ENCODE peak calls at places on chromosomes 3 and 15, in seven cellular contexts. One of them, this sample, is unnamed.

GRCh38 chr3:30934208-30934550 is 39.7 kb upstream of the GADL1 start:
- DNase-seq in uterus: no peak
- DNase-seq in A549: peak
- DNase-seq in H54: no peak
- DNase-seq in transverse colon: no peak
- DNase-seq in IMR-90: peak
- DNase-seq in testis: peak
- DNase-seq in this sample: no peak

GRCh38 chr15:59594493-59594942 is 17.1 kb upstream of the GCNT3 start:
- DNase-seq in uterus: no peak
- DNase-seq in A549: peak
- DNase-seq in H54: peak
- DNase-seq in transverse colon: peak
- DNase-seq in IMR-90: peak
- DNase-seq in testis: peak
- DNase-seq in this sample: no peak

GRCh38 chr3:29331035-29331434 is 50.2 kb downstream of the RBMS3 start:
- DNase-seq in uterus: no peak
- DNase-seq in A549: no peak
- DNase-seq in H54: no peak
- DNase-seq in transverse colon: no peak
- DNase-seq in IMR-90: no peak
- DNase-seq in testis: no peak
- DNase-seq in this sample: no peak

GRCh38 chr15:47431501-47431900 is 285.8 kb upstream of the SEMA6D start:
- DNase-seq in uterus: no peak
- DNase-seq in A549: no peak
- DNase-seq in H54: no peak
- DNase-seq in transverse colon: no peak
- DNase-seq in IMR-90: peak
- DNase-seq in testis: no peak
- DNase-seq in this sample: no peak

GRCh38 chr3:58429657-58430056 is 4.0 kb downstream of the PDHB start:
- DNase-seq in uterus: no peak
- DNase-seq in A549: no peak
- DNase-seq in H54: no peak
- DNase-seq in transverse colon: no peak
- DNase-seq in IMR-90: peak
- DNase-seq in testis: no peak
- DNase-seq in this sample: no peak

GRCh38 chr15:70892002-70892911 is at the start of the genes LRRC49 and THAP10:
- DNase-seq in uterus: peak
- DNase-seq in A549: peak
- DNase-seq in H54: peak
- DNase-seq in transverse colon: peak
- DNase-seq in IMR-90: peak
- DNase-seq in testis: peak
- DNase-seq in this sample: peak

GRCh38 chr15:44596511-44597010 is 59.6 kb downstream of the EIF3J start:
- DNase-seq in uterus: no peak
- DNase-seq in A549: no peak
- DNase-seq in H54: no peak
- DNase-seq in transverse colon: no peak
- DNase-seq in IMR-90: no peak
- DNase-seq in testis: no peak
- DNase-seq in this sample: no peak

GRCh38 chr15:101664303-101664913 is 12.2 kb upstream of the TM2D3 start:
- DNase-seq in uterus: no peak
- DNase-seq in A549: peak
- DNase-seq in H54: no peak
- DNase-seq in transverse colon: no peak
- DNase-seq in IMR-90: no peak
- DNase-seq in testis: no peak
- DNase-seq in this sample: no peak

GRCh38 chr3:33613041-33613440 is 105.0 kb downstream of the CLASP2 start:
- DNase-seq in uterus: no peak
- DNase-seq in A549: no peak
- DNase-seq in H54: no peak
- DNase-seq in transverse colon: no peak
- DNase-seq in IMR-90: no peak
- DNase-seq in testis: no peak
- DNase-seq in this sample: no peak

GRCh38 chr3:154970796-154971195 is 109.3 kb upstream of the MME start:
- DNase-seq in uterus: no peak
- DNase-seq in A549: no peak
- DNase-seq in H54: no peak
- DNase-seq in transverse colon: no peak
- DNase-seq in IMR-90: peak
- DNase-seq in testis: no peak
- DNase-seq in this sample: no peak

GRCh38 chr15:62770752-62771151 is 271.8 kb upstream of the TPM1 start:
- DNase-seq in uterus: no peak
- DNase-seq in A549: no peak
- DNase-seq in H54: peak
- DNase-seq in transverse colon: no peak
- DNase-seq in IMR-90: peak
- DNase-seq in testis: no peak
- DNase-seq in this sample: no peak

GRCh38 chr15:77506311-77507150 is 85.8 kb downstream of the HMG20A start:
- DNase-seq in uterus: peak
- DNase-seq in A549: no peak
- DNase-seq in H54: no peak
- DNase-seq in transverse colon: peak
- DNase-seq in IMR-90: no peak
- DNase-seq in testis: peak
- DNase-seq in this sample: no peak

GRCh38 chr3:127286571-127287140 is 1.2 kb downstream of the PRR20G start:
- DNase-seq in uterus: no peak
- DNase-seq in A549: no peak
- DNase-seq in H54: peak
- DNase-seq in transverse colon: no peak
- DNase-seq in IMR-90: peak
- DNase-seq in testis: no peak
- DNase-seq in this sample: no peak

GRCh38 chr15:68192804-68193521 is 12.2 kb downstream of the CALML4 start:
- DNase-seq in uterus: no peak
- DNase-seq in A549: no peak
- DNase-seq in H54: no peak
- DNase-seq in transverse colon: no peak
- DNase-seq in IMR-90: no peak
- DNase-seq in testis: no peak
- DNase-seq in this sample: no peak

GRCh38 chr15:95690631-95691340 is 639.7 kb upstream of the NR2F2 start:
- DNase-seq in uterus: no peak
- DNase-seq in A549: no peak
- DNase-seq in H54: no peak
- DNase-seq in transverse colon: no peak
- DNase-seq in IMR-90: no peak
- DNase-seq in testis: no peak
- DNase-seq in this sample: no peak

GRCh38 chr3:13801361-13802214 is 78.3 kb downstream of the WNT7A start:
- DNase-seq in uterus: no peak
- DNase-seq in A549: no peak
- DNase-seq in H54: peak
- DNase-seq in transverse colon: no peak
- DNase-seq in IMR-90: no peak
- DNase-seq in testis: no peak
- DNase-seq in this sample: no peak

GRCh38 chr3:144629413-144629812 is 657.8 kb downstream of the DIPK2A start:
- DNase-seq in uterus: no peak
- DNase-seq in A549: no peak
- DNase-seq in H54: no peak
- DNase-seq in transverse colon: no peak
- DNase-seq in IMR-90: no peak
- DNase-seq in testis: no peak
- DNase-seq in this sample: no peak

GRCh38 chr15:62845239-62846126 is 197.1 kb upstream of the TPM1 start:
- DNase-seq in uterus: no peak
- DNase-seq in A549: peak
- DNase-seq in H54: peak
- DNase-seq in transverse colon: no peak
- DNase-seq in IMR-90: peak
- DNase-seq in testis: no peak
- DNase-seq in this sample: no peak

GRCh38 chr3:197008436-197009209 is 21.0 kb downstream of the MELTF start:
- DNase-seq in uterus: no peak
- DNase-seq in A549: no peak
- DNase-seq in H54: no peak
- DNase-seq in transverse colon: no peak
- DNase-seq in IMR-90: no peak
- DNase-seq in testis: no peak
- DNase-seq in this sample: no peak

GRCh38 chr15:77162872-77163633 is 92.1 kb upstream of the TSPAN3 start:
- DNase-seq in uterus: no peak
- DNase-seq in A549: no peak
- DNase-seq in H54: no peak
- DNase-seq in transverse colon: no peak
- DNase-seq in IMR-90: no peak
- DNase-seq in testis: no peak
- DNase-seq in this sample: no peak

GRCh38 chr15:92520914-92521623 is 127.4 kb downstream of the ST8SIA2 start:
- DNase-seq in uterus: no peak
- DNase-seq in A549: no peak
- DNase-seq in H54: no peak
- DNase-seq in transverse colon: no peak
- DNase-seq in IMR-90: no peak
- DNase-seq in testis: no peak
- DNase-seq in this sample: no peak

GRCh38 chr3:23888617-23889228 is 28.1 kb downstream of the NKIRAS1 start:
- DNase-seq in uterus: no peak
- DNase-seq in A549: no peak
- DNase-seq in H54: no peak
- DNase-seq in transverse colon: no peak
- DNase-seq in IMR-90: peak
- DNase-seq in testis: no peak
- DNase-seq in this sample: no peak

GRCh38 chr3:145017959-145018358 is 1046.3 kb downstream of the DIPK2A start:
- DNase-seq in uterus: no peak
- DNase-seq in A549: no peak
- DNase-seq in H54: no peak
- DNase-seq in transverse colon: no peak
- DNase-seq in IMR-90: peak
- DNase-seq in testis: no peak
- DNase-seq in this sample: no peak

GRCh38 chr15:70100495-70101331 is 3.0 kb upstream of the TLE3 start:
- DNase-seq in uterus: peak
- DNase-seq in A549: peak
- DNase-seq in H54: no peak
- DNase-seq in transverse colon: peak
- DNase-seq in IMR-90: peak
- DNase-seq in testis: peak
- DNase-seq in this sample: peak

GRCh38 chr3:98182196-98182595 is 15.7 kb downstream of the OR5H15 start:
- DNase-seq in uterus: no peak
- DNase-seq in A549: no peak
- DNase-seq in H54: no peak
- DNase-seq in transverse colon: no peak
- DNase-seq in IMR-90: no peak
- DNase-seq in testis: no peak
- DNase-seq in this sample: no peak

GRCh38 chr3:167151671-167152070 is 228.4 kb downstream of the ZBBX start:
- DNase-seq in uterus: no peak
- DNase-seq in A549: no peak
- DNase-seq in H54: no peak
- DNase-seq in transverse colon: no peak
- DNase-seq in IMR-90: no peak
- DNase-seq in testis: no peak
- DNase-seq in this sample: no peak

GRCh38 chr3:48039487-48040190 is 23.4 kb upstream of the MAP4 start:
- DNase-seq in uterus: no peak
- DNase-seq in A549: peak
- DNase-seq in H54: peak
- DNase-seq in transverse colon: no peak
- DNase-seq in IMR-90: peak
- DNase-seq in testis: no peak
- DNase-seq in this sample: no peak

GRCh38 chr3:50324351-50325144 is 2.0 kb upstream of the HYAL2 start:
- DNase-seq in uterus: peak
- DNase-seq in A549: peak
- DNase-seq in H54: peak
- DNase-seq in transverse colon: peak
- DNase-seq in IMR-90: peak
- DNase-seq in testis: peak
- DNase-seq in this sample: no peak
- TF ChIP-seq POLR2A in uterus: no peak
- TF ChIP-seq POLR2A in A549: no peak
- TF ChIP-seq POLR2A in H54: no peak
- TF ChIP-seq POLR2A in transverse colon: no peak
- TF ChIP-seq POLR2A in IMR-90: no peak
- TF ChIP-seq POLR2A in testis: no peak
- TF ChIP-seq POLR2A in this sample: no peak

GRCh38 chr3:134049676-134050075 is 20.0 kb upstream of the SLCO2A1 start:
- DNase-seq in uterus: no peak
- DNase-seq in A549: no peak
- DNase-seq in H54: no peak
- DNase-seq in transverse colon: no peak
- DNase-seq in IMR-90: no peak
- DNase-seq in testis: no peak
- DNase-seq in this sample: no peak
- TF ChIP-seq POLR2A in uterus: no peak
- TF ChIP-seq POLR2A in A549: no peak
- TF ChIP-seq POLR2A in H54: no peak
- TF ChIP-seq POLR2A in transverse colon: no peak
- TF ChIP-seq POLR2A in IMR-90: no peak
- TF ChIP-seq POLR2A in testis: no peak
- TF ChIP-seq POLR2A in this sample: no peak

DNA sequence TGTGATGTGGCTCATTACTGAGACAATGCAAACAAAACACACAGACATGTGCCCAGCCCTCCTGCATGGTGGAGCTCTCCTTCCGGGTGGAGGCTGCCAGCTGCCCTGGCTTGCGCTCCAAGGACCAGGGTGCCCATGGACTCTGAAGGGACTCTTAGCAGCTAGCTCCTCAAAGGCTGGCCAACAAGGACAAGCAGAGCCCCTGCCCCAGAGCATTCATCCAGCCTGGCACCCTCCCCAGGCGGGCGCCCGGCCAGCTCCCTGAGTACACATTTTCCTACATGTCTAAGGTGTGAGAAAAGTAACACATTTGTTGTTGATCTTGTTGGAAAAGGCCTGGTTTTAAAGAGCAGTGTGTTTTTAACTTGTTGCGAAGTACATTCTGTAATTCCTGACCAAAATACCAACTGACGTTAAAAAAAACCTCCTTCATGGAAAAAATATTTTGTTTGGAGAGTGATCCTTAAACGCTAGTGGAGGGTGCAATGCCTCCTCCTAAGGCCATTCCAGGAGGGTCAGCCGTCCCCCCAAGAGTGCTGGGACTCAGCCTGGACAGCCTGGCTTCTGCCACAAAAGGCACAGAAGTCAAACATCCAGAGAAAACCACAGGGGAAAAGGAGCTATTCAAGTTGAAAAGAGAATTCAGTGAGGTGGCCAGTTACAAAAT is 86.9 kb downstream of the KLF15 start:
- DNase-seq in uterus: peak
- DNase-seq in A549: no peak
- DNase-seq in H54: no peak
- DNase-seq in transverse colon: peak
- DNase-seq in IMR-90: peak
- DNase-seq in testis: peak
- DNase-seq in this sample: no peak
- TF ChIP-seq POLR2A in uterus: no peak
- TF ChIP-seq POLR2A in A549: no peak
- TF ChIP-seq POLR2A in H54: no peak
- TF ChIP-seq POLR2A in transverse colon: no peak
- TF ChIP-seq POLR2A in IMR-90: no peak
- TF ChIP-seq POLR2A in testis: no peak
- TF ChIP-seq POLR2A in this sample: no peak

GRCh38 chr15:43204016-43204901 is 16.6 kb downstream of the EPB42 start:
- DNase-seq in uterus: no peak
- DNase-seq in A549: peak
- DNase-seq in H54: peak
- DNase-seq in transverse colon: no peak
- DNase-seq in IMR-90: peak
- DNase-seq in testis: peak
- DNase-seq in this sample: no peak
- TF ChIP-seq POLR2A in uterus: no peak
- TF ChIP-seq POLR2A in A549: no peak
- TF ChIP-seq POLR2A in H54: no peak
- TF ChIP-seq POLR2A in transverse colon: no peak
- TF ChIP-seq POLR2A in IMR-90: no peak
- TF ChIP-seq POLR2A in testis: no peak
- TF ChIP-seq POLR2A in this sample: no peak

This sample was measured in suprapubic skin.